ENCODE peak calls at places on chromosome 10, in four cellular contexts. V is H1, O is K562, M is HepG2. D is an unnamed sample.
A peak's percentile ranks its signal among the peaks of the same experiment; 100 is the strongest.

GRCh38 chr10:127044191-127044590 is 139.0 kb downstream of the DOCK1 start:
- DNase-seq in V (no peak), O (no peak), M (no peak), D (no peak)

GRCh38 chr10:10542368-10542961 is 475.2 kb upstream of the CELF2 start:
- DNase-seq in V (no peak), O (no peak), M (no peak), D (no peak)

GRCh38 chr10:23499317-23499716 is 60.4 kb downstream of the OTUD1 start:
- DNase-seq in V (no peak), O (no peak), M (no peak), D (no peak)

GRCh38 chr10:99431190-99431549 is 746 bp upstream of the GOT1 start:
- DNase-seq in V (no peak), O (peak; percentile 14), M (no peak), D (peak; percentile 55)

GRCh38 chr10:84654671-84655070 is 326.3 kb downstream of the CCSER2 start:
- DNase-seq in V (no peak), O (no peak), M (no peak), D (no peak)

GRCh38 chr10:59172567-59172966 is 3.9 kb upstream of the PHYHIPL start:
- DNase-seq in V (no peak), O (no peak), M (no peak), D (no peak)

GRCh38 chr10:125204400-125204799 is 44.0 kb upstream of the CTBP2 start:
- DNase-seq in V (no peak), O (no peak), M (no peak), D (no peak)

GRCh38 chr10:87844837-87845623 is 18.3 kb downstream of the KLLN start:
- DNase-seq in V (no peak), O (no peak), M (peak; percentile 9), D (no peak)

GRCh38 chr10:114356786-114357588 is 47.3 kb downstream of the AFAP1L2 start:
- DNase-seq in V (no peak), O (no peak), M (no peak), D (no peak)

DNA sequence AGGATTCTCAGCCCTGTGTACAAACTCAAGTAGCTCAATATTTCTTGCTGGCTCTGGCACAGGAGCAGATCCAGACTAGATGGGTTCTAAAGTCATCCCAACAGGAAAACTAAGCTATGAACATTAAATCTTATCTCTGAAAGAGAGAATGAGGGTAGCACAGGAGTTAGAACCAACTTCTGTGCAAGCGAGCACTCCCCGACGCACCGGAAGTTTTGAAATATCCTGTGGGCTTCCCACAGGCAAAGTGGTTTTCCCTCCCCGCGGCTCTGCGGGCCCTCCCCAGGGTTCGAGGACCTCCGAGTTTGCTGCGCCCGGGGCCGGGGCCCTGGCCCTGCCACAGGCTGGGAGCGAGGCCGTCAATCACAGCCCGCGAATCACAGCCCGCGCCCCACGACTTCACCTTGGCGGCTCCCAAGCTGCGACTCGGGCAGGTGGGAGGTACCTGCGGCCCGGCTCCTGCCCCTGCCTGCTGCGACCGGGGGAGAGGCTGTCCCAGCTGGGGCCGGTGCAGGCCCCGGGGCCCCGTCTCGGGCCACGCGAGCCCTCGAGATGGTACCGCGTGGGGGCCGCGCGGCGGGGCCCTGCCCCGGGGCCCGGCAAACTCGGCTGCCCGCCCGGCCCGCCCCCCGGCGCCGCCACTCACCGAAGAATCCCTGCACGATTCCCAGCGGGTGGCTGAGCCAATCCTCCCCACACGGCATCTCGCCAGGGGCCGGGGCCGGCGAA is 598 bp downstream of the MCMBP start:
- DNase-seq in V (no peak), O (no peak), M (no peak), D (peak; percentile 19)
- TF ChIP-seq RNF2 in V (no peak), O (no peak), M (no peak), D (no peak)

DNA sequence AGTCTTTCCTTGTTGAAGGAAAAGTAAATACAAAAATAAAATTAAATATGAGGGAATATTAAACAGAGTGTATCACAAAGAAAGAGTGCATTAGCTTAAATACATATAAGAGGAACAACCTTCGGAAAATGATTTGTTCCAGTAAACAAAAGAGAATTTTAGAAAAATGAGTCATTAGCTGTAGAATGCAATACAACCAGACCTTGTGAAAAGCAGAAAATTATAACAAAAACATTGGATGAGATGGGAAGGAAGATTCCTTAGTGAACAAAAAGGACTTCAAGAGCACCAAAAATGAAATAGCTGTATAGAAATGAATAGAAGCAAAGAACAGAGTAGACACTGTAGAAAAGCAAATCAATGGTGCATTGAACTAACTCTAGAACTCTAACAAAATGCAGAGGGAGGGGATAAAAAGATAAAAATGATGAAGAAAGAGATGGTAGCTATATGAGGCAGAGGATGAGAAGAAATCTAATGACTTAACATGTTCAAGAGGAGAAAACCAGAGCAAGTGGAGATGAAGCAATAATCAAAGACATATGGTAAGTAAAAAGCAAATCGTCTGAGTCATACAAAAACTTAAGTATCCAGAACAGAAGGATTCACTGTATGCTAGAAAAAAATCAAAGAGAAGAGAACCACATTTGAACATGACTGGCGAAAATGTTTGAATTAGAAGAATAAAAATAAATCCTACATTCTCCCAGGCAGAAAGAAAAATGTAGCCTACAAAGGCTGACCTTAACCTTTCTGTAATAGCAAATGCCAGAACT is 190.5 kb downstream of the TMEM26 start:
- DNase-seq in V (no peak), O (no peak), M (no peak), D (no peak)
- TF ChIP-seq RNF2 in V (no peak), O (no peak), M (no peak), D (no peak)

GRCh38 chr10:82880776-82881175 is 1005.8 kb downstream of the NRG3 start:
- DNase-seq in V (no peak), O (no peak), M (no peak), D (no peak)

GRCh38 chr10:82887488-82887887 is 1012.5 kb downstream of the NRG3 start:
- DNase-seq in V (no peak), O (no peak), M (no peak), D (no peak)

GRCh38 chr10:82883588-82883987 is 1008.6 kb downstream of the NRG3 start:
- DNase-seq in V (no peak), O (no peak), M (no peak), D (no peak)

DNA sequence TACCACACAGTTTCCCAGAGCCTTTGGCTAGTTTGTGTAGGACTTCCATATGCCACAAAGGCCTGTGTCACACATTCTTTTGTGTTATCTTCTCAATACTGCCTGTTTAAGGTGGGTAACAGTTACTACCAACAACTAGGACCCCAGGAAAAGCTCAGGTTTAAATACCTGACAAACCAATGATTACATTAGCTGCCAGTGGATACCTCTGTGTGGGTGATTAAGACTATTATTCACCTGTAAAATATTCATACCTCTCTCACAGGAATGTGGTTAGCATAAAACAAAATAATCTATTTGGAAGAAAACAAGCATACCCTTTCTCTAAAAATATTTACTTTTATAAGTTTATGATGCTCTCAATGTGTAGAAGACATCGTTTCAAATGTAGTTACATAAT is 1007.7 kb downstream of the NRG3 start:
- DNase-seq in V (no peak), O (no peak), M (no peak), D (no peak)
- TF ChIP-seq RNF2 in V (no peak), O (no peak), M (no peak), D (no peak)

GRCh38 chr10:26781797-26782196 is 79.0 kb downstream of the ABI1 start:
- DNase-seq in V (no peak), O (no peak), M (no peak), D (no peak)

GRCh38 chr10:26779176-26779860 is 81.4 kb downstream of the ABI1 start:
- DNase-seq in V (no peak), O (no peak), M (no peak), D (no peak)

GRCh38 chr10:26780106-26780792 is 80.5 kb downstream of the ABI1 start:
- DNase-seq in V (no peak), O (no peak), M (no peak), D (no peak)

GRCh38 chr10:26777686-26778085 is 80.2 kb downstream of the PDSS1 start:
- DNase-seq in V (no peak), O (no peak), M (no peak), D (no peak)

GRCh38 chr10:26780793-26781601 is 79.8 kb downstream of the ABI1 start:
- DNase-seq in V (peak; percentile 33), O (no peak), M (no peak), D (peak; percentile 80)
- TF ChIP-seq RNF2 in V (no peak), O (no peak), M (no peak), D (no peak)

GRCh38 chr10:52965938-52966401 is 193.4 kb upstream of the MBL2 start:
- DNase-seq in V (peak; percentile 53), O (no peak), M (no peak), D (no peak)
- TF ChIP-seq RNF2 in V (no peak), O (no peak), M (no peak), D (no peak)

D was measured in A549.